ENCODE peak calls at places on chromosomes 12 and 14, in six cellular contexts. H is K562, R is GM12878, G is HepG2, B is GM12891, D is H1. W is an unnamed sample.
A peak's percentile ranks its signal among the peaks of the same experiment; 100 is the strongest.

GRCh38 chr14:77580964-77581505 is 35.4 kb downstream of the SPTLC2 start:
- DNase-seq in H (no peak), R (peak; percentile 66), G (no peak), B (peak; percentile 17), D (no peak), W (peak; percentile 25)

GRCh38 chr12:24977060-24977459 is 28.2 kb upstream of the BCAT1 start:
- DNase-seq in H (no peak), R (no peak), G (no peak), B (no peak), D (no peak), W (no peak)

GRCh38 chr12:94062194-94062593 is 86.2 kb upstream of the PLXNC1 start:
- DNase-seq in H (no peak), R (no peak), G (no peak), B (no peak), D (no peak), W (no peak)

GRCh38 chr14:95046711-95047681 is 110.3 kb downstream of the DICER1 start:
- DNase-seq in H (no peak), R (no peak), G (no peak), B (no peak), D (no peak), W (no peak)

GRCh38 chr14:69152181-69152943 is 557 bp downstream of the DCAF5 start:
- DNase-seq in H (peak; percentile 58), R (no peak), G (peak; percentile 20), B (peak; percentile 34), D (no peak), W (no peak)

GRCh38 chr14:29216774-29217232 is 450.2 kb downstream of the FOXG1 start:
- DNase-seq in H (no peak), R (no peak), G (no peak), B (no peak), D (no peak), W (no peak)

GRCh38 chr12:47769234-47770085 is 3.6 kb upstream of the SLC48A1 start:
- DNase-seq in H (no peak), R (no peak), G (peak; percentile 14), B (no peak), D (no peak), W (no peak)

GRCh38 chr14:56422703-56423213 is 156.8 kb upstream of the TMEM260 start:
- DNase-seq in H (no peak), R (no peak), G (peak; percentile 21), B (no peak), D (no peak), W (no peak)

GRCh38 chr14:103243764-103244737 is 90.0 kb upstream of the EIF5 start:
- DNase-seq in H (no peak), R (no peak), G (peak; percentile 65), B (no peak), D (no peak), W (no peak)

GRCh38 chr12:132837693-132838463 is 9.2 kb upstream of the GOLGA3 start:
- DNase-seq in H (no peak), R (no peak), G (no peak), B (no peak), D (no peak), W (no peak)

GRCh38 chr12:98373982-98374381 is 141.4 kb upstream of the TMPO start:
- DNase-seq in H (no peak), R (no peak), G (no peak), B (no peak), D (no peak), W (no peak)

GRCh38 chr14:42123526-42123925 is 516.9 kb downstream of the LRFN5 start:
- DNase-seq in H (no peak), R (no peak), G (no peak), B (no peak), D (no peak), W (no peak)

GRCh38 chr14:105865266-105865903 is 339.0 kb downstream of the TMEM121 start:
- DNase-seq in H (no peak), R (no peak), G (no peak), B (no peak), D (no peak), W (no peak)

GRCh38 chr14:99427632-99428315 is 52.9 kb downstream of the SETD3 start:
- DNase-seq in H (no peak), R (no peak), G (no peak), B (no peak), D (no peak), W (no peak)

DNA sequence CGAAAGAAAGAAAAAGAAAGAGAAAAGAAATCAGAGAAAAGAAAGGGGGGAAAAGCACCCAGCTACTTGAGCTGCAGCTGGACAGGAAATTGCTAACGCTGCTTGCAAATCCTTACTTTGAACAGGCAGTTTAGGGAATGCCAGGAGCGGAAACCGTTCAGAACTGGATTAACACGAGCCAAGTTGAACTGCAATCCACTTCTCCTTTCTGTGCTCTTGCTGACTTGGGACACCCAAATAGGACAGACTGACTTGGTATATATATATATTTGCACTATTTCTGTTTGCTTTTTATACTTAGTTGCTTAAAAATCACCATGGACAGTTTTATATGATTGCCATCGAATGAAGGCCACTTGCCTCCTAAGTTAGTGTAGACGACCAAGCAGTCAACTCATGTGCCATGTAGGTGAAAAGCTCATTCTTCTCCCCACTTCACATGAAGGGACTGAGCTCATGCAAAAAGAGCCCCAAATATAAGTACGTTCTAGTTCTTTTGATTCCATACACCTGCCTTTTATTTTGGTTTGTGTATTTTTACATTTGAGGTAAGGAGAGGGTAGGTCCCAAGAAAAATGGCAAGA is 5.5 kb downstream of the DUSP6 start:
- DNase-seq in H (no peak), R (no peak), G (peak; percentile 42), B (no peak), D (no peak), W (no peak)
- TF ChIP-seq TAF1 in H (no peak), R (no peak), G (no peak), B (no peak), D (no peak), W (no peak)

GRCh38 chr14:93114713-93115068 is 1.0 kb downstream of the ITPK1 start:
- DNase-seq in H (no peak), R (no peak), G (no peak), B (no peak), D (no peak), W (no peak)

GRCh38 chr14:93116676-93117200 is 1.0 kb upstream of the ITPK1 start:
- DNase-seq in H (no peak), R (no peak), G (no peak), B (no peak), D (no peak), W (no peak)

GRCh38 chr14:93115920-93116675 is at the start of gene ITPK1:
- DNase-seq in H (peak; percentile 55), R (no peak), G (peak; percentile 24), B (peak; percentile 84), D (no peak), W (peak; percentile 74)

GRCh38 chr14:93114068-93114710 is 1.5 kb downstream of the ITPK1 start:
- DNase-seq in H (no peak), R (no peak), G (no peak), B (no peak), D (no peak), W (no peak)

DNA sequence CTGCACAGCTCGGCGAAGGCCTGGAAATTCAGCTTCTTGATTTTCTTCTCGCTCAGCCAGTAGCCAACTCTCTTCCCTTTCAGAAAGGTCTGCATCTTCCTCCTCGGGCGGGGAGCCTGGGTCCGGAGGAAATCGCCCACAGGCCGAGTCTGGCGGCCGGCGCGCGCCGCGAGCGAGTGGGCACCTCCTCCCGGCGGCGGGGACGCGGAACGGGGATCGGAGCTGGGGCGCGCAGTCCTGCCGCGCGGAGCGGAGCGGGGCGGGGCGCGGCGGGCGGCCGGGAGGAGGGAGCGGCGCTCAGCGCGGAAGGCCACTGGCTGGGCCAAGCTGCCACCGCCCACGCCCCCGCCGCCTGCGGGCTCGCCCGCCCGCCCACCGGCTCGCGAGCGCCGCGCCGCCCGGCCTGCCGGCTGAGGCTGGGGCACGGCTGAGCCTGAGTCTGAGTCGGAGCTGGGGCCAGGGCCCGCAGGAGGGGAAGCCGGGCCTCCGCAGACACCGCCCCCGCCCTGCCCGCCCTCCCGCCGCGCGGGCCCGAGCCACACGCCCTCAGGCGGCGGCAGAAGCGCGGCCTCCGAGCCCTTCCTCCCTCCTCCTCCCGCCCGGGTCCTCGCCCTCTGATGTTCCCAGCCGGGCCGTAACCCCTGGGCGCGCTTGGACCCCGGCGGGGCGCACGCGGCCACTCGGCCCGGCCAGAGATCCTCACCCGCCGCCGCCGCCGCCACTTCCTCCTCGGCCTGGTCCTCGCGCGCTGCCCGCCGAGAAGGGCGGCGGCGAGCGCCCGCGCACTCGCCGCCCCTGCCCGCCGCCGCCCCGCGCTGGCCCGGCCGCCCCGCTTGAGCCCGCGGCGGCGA is 431 bp downstream of the ITPK1 start:
- DNase-seq in H (peak; percentile 81), R (peak; percentile 33), G (peak; percentile 63), B (peak; percentile 80), D (no peak), W (peak; percentile 79)
- TF ChIP-seq POLR2AphosphoS5 in H (no peak), R (no peak), G (no peak), B (no peak), D (peak; percentile 17), W (no peak)

GRCh38 chr12:111405149-111405855 is 421 bp upstream of the SH2B3 start:
- DNase-seq in H (peak; percentile 97), R (peak; percentile 86), G (peak; percentile 95), B (peak; percentile 95), D (peak; percentile 100), W (peak; percentile 95)
- TF ChIP-seq POLR2A in H (peak; percentile 88), R (peak; percentile 85), G (peak; percentile 78), B (peak; percentile 67), D (peak; percentile 71), W (peak; percentile 59)

GRCh38 chr12:78820946-78821345 is 43.6 kb upstream of the SYT1 start:
- DNase-seq in H (no peak), R (no peak), G (no peak), B (no peak), D (no peak), W (no peak)

GRCh38 chr12:78818487-78818886 is 46.1 kb upstream of the SYT1 start:
- DNase-seq in H (peak; percentile 5), R (no peak), G (no peak), B (no peak), D (no peak), W (no peak)
- TF ChIP-seq TAF1 in H (no peak), R (no peak), G (no peak), B (no peak), D (no peak), W (no peak)

DNA sequence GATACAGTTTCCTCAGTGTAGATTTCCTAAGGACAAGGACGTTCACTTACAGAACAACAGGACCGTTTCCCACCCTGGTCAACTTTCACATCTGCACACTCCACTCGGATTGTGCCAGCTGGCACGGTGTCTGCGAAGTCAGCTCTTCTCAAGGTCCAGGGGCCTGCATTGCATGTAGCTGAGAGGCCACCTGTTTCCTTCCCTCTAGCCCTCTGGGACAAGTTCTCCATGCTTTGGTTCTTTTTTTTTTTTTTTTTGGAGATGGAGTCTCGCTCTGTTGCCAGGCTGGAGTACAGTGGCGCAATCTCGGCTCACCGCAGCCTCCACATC is 16.5 kb downstream of the ACADS start:
- DNase-seq in H (no peak), R (no peak), G (no peak), B (no peak), D (no peak), W (no peak)
- TF ChIP-seq POLR2AphosphoS5 in H (no peak), R (no peak), G (no peak), B (no peak), D (no peak), W (no peak)